ENCODE peak calls at places on chromosomes 12 and 14, in four cellular contexts. One of them, this sample, is unnamed. For H3K9me3, the result is how much of the 10 kb centered on the place peaks cover.

GRCh38 chr14:38212996-38213395 is 5.3 kb downstream of the SSTR1 start:
- DNase-seq in fibroblast of lung: peak
- DNase-seq in gastrocnemius medialis: no peak
- DNase-seq in keratinocyte: no peak
- DNase-seq in this sample: no peak

GRCh38 chr12:57549909-57550627 is at the start of gene KIF5A:
- DNase-seq in keratinocyte: no peak
- DNase-seq in gastrocnemius medialis: no peak
- DNase-seq in fibroblast of lung: peak
- DNase-seq in this sample: no peak

GRCh38 chr14:89091781-89092180 is 267.3 kb downstream of the TTC8 start:
- DNase-seq in gastrocnemius medialis: no peak
- DNase-seq in fibroblast of lung: no peak
- DNase-seq in keratinocyte: no peak
- DNase-seq in this sample: no peak

GRCh38 chr12:21992823-21993222 is 51.6 kb upstream of the ABCC9 start:
- DNase-seq in keratinocyte: no peak
- DNase-seq in fibroblast of lung: no peak
- DNase-seq in gastrocnemius medialis: no peak
- DNase-seq in this sample: no peak

GRCh38 chr12:114690267-114691135 is 6.5 kb upstream of the TBX3 start:
- DNase-seq in keratinocyte: no peak
- DNase-seq in fibroblast of lung: no peak
- DNase-seq in gastrocnemius medialis: no peak
- DNase-seq in this sample: no peak

GRCh38 chr12:66726531-66726930 is 47.7 kb upstream of the GRIP1 start:
- DNase-seq in fibroblast of lung: no peak
- DNase-seq in gastrocnemius medialis: no peak
- DNase-seq in keratinocyte: no peak
- DNase-seq in this sample: no peak

GRCh38 chr14:69325086-69325485 is 65.1 kb downstream of the GALNT16 start:
- DNase-seq in gastrocnemius medialis: no peak
- DNase-seq in keratinocyte: no peak
- DNase-seq in fibroblast of lung: no peak
- DNase-seq in this sample: no peak

GRCh38 chr12:104985206-104985605 is 910 bp upstream of the NOPCHAP1 start:
- DNase-seq in keratinocyte: no peak
- DNase-seq in gastrocnemius medialis: no peak
- DNase-seq in fibroblast of lung: no peak
- DNase-seq in this sample: no peak

GRCh38 chr14:20836668-20837338 is 34.2 kb upstream of the RNASE1 start:
- DNase-seq in gastrocnemius medialis: no peak
- DNase-seq in fibroblast of lung: peak
- DNase-seq in keratinocyte: no peak
- DNase-seq in this sample: no peak

GRCh38 chr12:47012552-47012951 is 66.9 kb upstream of the PCED1B start:
- DNase-seq in gastrocnemius medialis: no peak
- DNase-seq in keratinocyte: no peak
- DNase-seq in fibroblast of lung: no peak
- DNase-seq in this sample: no peak

GRCh38 chr14:48323655-48324054 is 648.2 kb upstream of the MDGA2 start:
- DNase-seq in fibroblast of lung: peak
- DNase-seq in gastrocnemius medialis: no peak
- DNase-seq in keratinocyte: no peak
- DNase-seq in this sample: no peak

GRCh38 chr14:40445020-40445419 is 1012.8 kb upstream of the FBXO33 start:
- DNase-seq in fibroblast of lung: no peak
- DNase-seq in gastrocnemius medialis: no peak
- DNase-seq in keratinocyte: no peak
- DNase-seq in this sample: no peak

GRCh38 chr12:95198914-95199313 is 18.4 kb downstream of the FGD6 start:
- DNase-seq in gastrocnemius medialis: no peak
- DNase-seq in keratinocyte: no peak
- DNase-seq in fibroblast of lung: no peak
- DNase-seq in this sample: no peak

GRCh38 chr12:4379410-4379809 is at the start of gene FGF23:
- DNase-seq in fibroblast of lung: peak
- DNase-seq in gastrocnemius medialis: no peak
- DNase-seq in keratinocyte: no peak
- DNase-seq in this sample: no peak

GRCh38 chr14:89681086-89682018 is 264.3 kb upstream of the FOXN3 start:
- DNase-seq in keratinocyte: no peak
- DNase-seq in gastrocnemius medialis: no peak
- DNase-seq in fibroblast of lung: no peak
- DNase-seq in this sample: no peak

GRCh38 chr14:80364274-80364673 is 153.0 kb upstream of the DIO2 start:
- DNase-seq in fibroblast of lung: peak
- DNase-seq in gastrocnemius medialis: no peak
- DNase-seq in keratinocyte: no peak
- DNase-seq in this sample: no peak

GRCh38 chr14:28763914-28764848 is 2.4 kb upstream of the FOXG1 start:
- DNase-seq in keratinocyte: no peak
- DNase-seq in gastrocnemius medialis: no peak
- DNase-seq in fibroblast of lung: peak
- DNase-seq in this sample: no peak

GRCh38 chr12:55720071-55720564 is at the start of gene RDH5:
- DNase-seq in gastrocnemius medialis: peak
- DNase-seq in fibroblast of lung: peak
- DNase-seq in keratinocyte: no peak
- DNase-seq in this sample: no peak

GRCh38 chr14:46048127-46048526 is 603.5 kb downstream of the RPL10L start:
- DNase-seq in keratinocyte: peak
- DNase-seq in gastrocnemius medialis: no peak
- DNase-seq in fibroblast of lung: peak
- DNase-seq in this sample: no peak

GRCh38 chr14:29838752-29839151 is 88.9 kb downstream of the PRKD1 start:
- DNase-seq in fibroblast of lung: no peak
- DNase-seq in gastrocnemius medialis: no peak
- DNase-seq in keratinocyte: no peak
- DNase-seq in this sample: no peak
- H3K9me3 ChIP-seq in fibroblast of lung: under half
- H3K9me3 ChIP-seq in gastrocnemius medialis: under half
- H3K9me3 ChIP-seq in keratinocyte: under half
- H3K9me3 ChIP-seq in this sample: under half

GRCh38 chr12:3120701-3121100 is 43.5 kb downstream of the TSPAN9 start:
- DNase-seq in fibroblast of lung: no peak
- DNase-seq in gastrocnemius medialis: no peak
- DNase-seq in keratinocyte: no peak
- DNase-seq in this sample: no peak

GRCh38 chr12:3117144-3117581 is 40.0 kb downstream of the TSPAN9 start:
- DNase-seq in fibroblast of lung: peak
- DNase-seq in keratinocyte: no peak
- DNase-seq in gastrocnemius medialis: no peak
- DNase-seq in this sample: no peak

GRCh38 chr12:3119192-3119744 is 42.1 kb downstream of the TSPAN9 start:
- DNase-seq in fibroblast of lung: no peak
- DNase-seq in keratinocyte: no peak
- DNase-seq in gastrocnemius medialis: no peak
- DNase-seq in this sample: no peak

GRCh38 chr12:3117628-3118027 is 40.4 kb downstream of the TSPAN9 start:
- DNase-seq in keratinocyte: no peak
- DNase-seq in fibroblast of lung: peak
- DNase-seq in gastrocnemius medialis: no peak
- DNase-seq in this sample: no peak

DNA sequence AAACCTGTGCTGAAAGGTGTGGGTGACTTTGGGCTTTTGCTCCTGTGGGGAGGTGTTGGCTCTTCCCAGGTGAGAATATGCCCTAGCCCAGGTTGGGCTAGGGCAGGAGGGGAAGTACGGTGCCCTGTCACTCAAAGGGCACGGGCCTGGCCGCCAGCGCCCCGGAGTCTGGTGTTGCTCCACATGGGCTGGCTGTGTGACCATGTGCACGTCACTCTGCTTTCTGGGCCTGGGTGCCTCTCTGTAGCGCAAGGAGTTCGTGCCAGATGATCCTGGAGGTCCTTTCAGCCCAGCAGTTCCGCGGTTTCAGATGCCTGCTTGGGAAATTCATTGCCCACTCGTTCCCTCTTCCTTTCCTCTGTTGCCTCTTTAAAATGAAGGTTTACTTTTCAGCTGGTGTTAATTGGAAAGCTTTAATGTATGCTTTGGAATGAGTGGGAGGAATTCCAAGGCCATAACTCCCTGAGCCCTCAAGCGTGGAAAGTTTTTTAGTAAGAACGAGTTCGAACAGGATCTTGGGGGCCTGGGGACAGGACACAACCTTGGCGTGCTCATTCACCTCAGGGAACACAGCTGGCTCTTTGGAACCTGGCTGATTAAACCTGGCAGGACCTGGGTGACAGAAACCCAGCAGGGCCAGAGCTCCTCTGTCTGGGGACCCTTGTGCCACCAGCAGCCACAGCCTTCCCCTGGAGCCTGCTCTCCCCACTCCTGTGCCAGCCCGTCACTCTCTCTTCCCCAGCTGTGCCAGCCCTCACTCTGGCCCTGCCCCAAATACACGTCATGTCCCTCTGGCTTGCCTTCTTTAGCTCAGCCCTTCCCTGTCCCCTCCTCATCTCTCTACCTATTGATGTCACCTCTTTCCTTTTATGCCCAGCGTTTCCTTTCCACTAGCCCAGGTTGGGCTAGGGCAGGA is 42.8 kb downstream of the TSPAN9 start:
- DNase-seq in keratinocyte: no peak
- DNase-seq in gastrocnemius medialis: peak
- DNase-seq in fibroblast of lung: peak
- DNase-seq in this sample: no peak
- H3K9me3 ChIP-seq in keratinocyte: under half
- H3K9me3 ChIP-seq in gastrocnemius medialis: under half
- H3K9me3 ChIP-seq in fibroblast of lung: under half
- H3K9me3 ChIP-seq in this sample: under half

GRCh38 chr12:9906888-9907287 is 25.3 kb downstream of the CLEC2A start:
- DNase-seq in keratinocyte: no peak
- DNase-seq in fibroblast of lung: peak
- DNase-seq in gastrocnemius medialis: no peak
- DNase-seq in this sample: no peak
- H3K9me3 ChIP-seq in keratinocyte: under half
- H3K9me3 ChIP-seq in fibroblast of lung: under half
- H3K9me3 ChIP-seq in gastrocnemius medialis: under half
- H3K9me3 ChIP-seq in this sample: under half

DNA sequence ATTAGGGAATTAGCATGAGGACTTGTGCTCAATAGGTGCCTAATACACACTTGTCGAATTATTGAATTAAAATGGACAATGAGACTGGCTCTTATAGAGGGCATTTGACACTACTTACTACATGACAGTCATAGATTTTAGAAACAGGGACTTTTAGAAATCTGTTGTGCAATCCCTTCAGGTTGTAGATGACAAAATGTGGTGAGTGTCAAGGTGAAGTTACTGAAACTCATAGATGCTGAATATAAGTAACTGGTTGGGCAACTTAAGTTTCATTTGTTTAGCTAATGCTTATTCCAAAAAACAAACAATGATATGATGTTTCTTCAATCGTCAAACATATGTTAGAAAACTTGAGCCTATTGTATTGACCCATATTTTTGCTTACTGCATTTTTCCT is 12.9 kb upstream of the PEX5 start:
- DNase-seq in fibroblast of lung: no peak
- DNase-seq in keratinocyte: no peak
- DNase-seq in gastrocnemius medialis: no peak
- DNase-seq in this sample: no peak
- H3K9me3 ChIP-seq in fibroblast of lung: under half
- H3K9me3 ChIP-seq in keratinocyte: under half
- H3K9me3 ChIP-seq in gastrocnemius medialis: under half
- H3K9me3 ChIP-seq in this sample: under half

This sample was measured in T-helper 17 cell.